ENCODE peak calls at places on chromosome 21, in nine cellular contexts. Z is upper lobe of right lung; F is lower lobe of right lung; A is fibroblast of the aortic adventitia; I is A549; B is CD4-positive, alpha-beta memory T cell; S is dorsolateral prefrontal cortex; V is NB4; W is SJCRH30. X is an unnamed sample.
A peak's percentile ranks its signal among the peaks of the same experiment; 100 is the strongest.

GRCh38 chr21:38913120-38913975 is 107.6 kb downstream of the ETS2 start:
- DNase-seq in V (no peak), F (peak; percentile 89), I (peak; percentile 38), B (no peak), W (peak; percentile 13), A (peak; percentile 77), Z (peak; percentile 94), S (peak; percentile 67), X (peak; percentile 76)

GRCh38 chr21:35390013-35390776 is 341.1 kb upstream of the RUNX1 start:
- DNase-seq in A (peak; percentile 45), I (no peak), S (no peak), W (peak; percentile 91), B (no peak), F (no peak), V (no peak), Z (no peak), X (peak; percentile 94)

GRCh38 chr21:36381841-36382589 is 3.2 kb upstream of the CHAF1B start:
- DNase-seq in B (no peak), W (no peak), I (no peak), F (no peak), S (no peak), A (peak; percentile 26), V (no peak), Z (no peak), X (no peak)

GRCh38 chr21:42025392-42026071 is 15.4 kb upstream of the ZBTB21 start:
- DNase-seq in S (no peak), Z (no peak), F (peak; percentile 37), B (no peak), W (no peak), I (no peak), V (no peak), A (peak; percentile 66), X (no peak)

GRCh38 chr21:34580181-34580700 is 34.7 kb downstream of the RCAN1 start:
- DNase-seq in F (no peak), I (no peak), S (no peak), V (no peak), B (no peak), W (no peak), Z (no peak), A (peak; percentile 3), X (no peak)

GRCh38 chr21:42980959-42981523 is 6.7 kb downstream of the PKNOX1 start:
- DNase-seq in V (peak; percentile 49), W (no peak), A (no peak), Z (no peak), F (no peak), S (no peak), I (no peak), B (no peak), X (no peak)

GRCh38 chr21:27077501-27077900 is 110.6 kb upstream of the ADAMTS5 start:
- DNase-seq in I (no peak), V (no peak), W (no peak), S (no peak), B (no peak), Z (no peak), A (peak; percentile 6), F (no peak), X (no peak)

GRCh38 chr21:36188081-36188681 is 31.6 kb downstream of the DOP1B start:
- DNase-seq in A (no peak), I (no peak), F (peak; percentile 60), B (no peak), S (no peak), W (no peak), Z (peak; percentile 68), V (no peak), X (no peak)

GRCh38 chr21:41817877-41818855 is 51.3 kb upstream of the RIPK4 start:
- DNase-seq in B (no peak), S (peak; percentile 30), V (no peak), Z (peak; percentile 31), W (no peak), F (no peak), A (no peak), I (no peak), X (no peak)

GRCh38 chr21:33202464-33203363 is 27.0 kb upstream of the IFNAR2 start:
- DNase-seq in F (no peak), A (no peak), Z (no peak), S (no peak), B (no peak), W (no peak), I (no peak), V (peak; percentile 41), X (no peak)

DNA sequence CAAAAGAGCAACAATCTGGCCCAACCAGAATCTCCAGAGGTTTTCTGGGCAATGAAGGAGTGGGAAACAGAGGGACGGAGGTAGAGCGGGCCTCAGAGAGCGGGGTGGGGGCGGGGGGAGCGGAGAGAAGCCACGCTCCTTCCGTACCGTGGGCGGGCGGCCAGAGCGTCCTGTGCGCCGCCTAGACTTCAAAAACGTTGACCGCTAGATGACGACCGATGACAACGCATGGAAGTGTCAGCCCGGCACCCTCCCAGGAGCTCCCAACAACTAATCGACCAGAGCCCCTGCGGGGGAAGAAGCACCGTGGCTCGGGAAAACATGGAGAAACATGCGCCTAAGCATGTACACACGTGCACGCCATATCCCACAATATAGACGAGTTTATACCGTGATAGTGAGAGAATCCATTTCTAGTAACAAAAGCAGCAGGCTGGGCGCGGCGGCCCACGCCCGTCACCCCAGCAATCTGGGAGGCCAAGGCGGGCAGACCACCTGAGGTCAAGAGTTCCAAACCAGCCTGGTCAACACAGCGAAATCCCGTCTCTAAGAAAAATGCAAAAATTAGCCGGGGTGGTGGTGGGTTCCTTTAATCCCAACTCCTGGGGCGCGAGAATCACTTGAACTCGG is 131.9 kb downstream of the LIPI start:
- DNase-seq in I (no peak), A (no peak), F (no peak), V (no peak), W (no peak), S (no peak), Z (no peak), B (no peak), X (no peak)
- H3K4me3 ChIP-seq in I (no peak overlapping the region), A (no peak overlapping the region), F (no peak overlapping the region), V (no peak overlapping the region), W (no peak overlapping the region), S (no peak overlapping the region), Z (no peak overlapping the region), B (no peak overlapping the region), X (no peak overlapping the region)

GRCh38 chr21:20999567-21000169 is 1.5 kb downstream of the NCAM2 start:
- DNase-seq in F (no peak), W (no peak), V (peak; percentile 35), I (no peak), S (peak; percentile 52), A (peak; percentile 80), Z (no peak), B (no peak), X (no peak)
- H3K4me3 ChIP-seq in F (peak overlapping the region; percentile 65), W (no peak overlapping the region), V (no peak overlapping the region), I (no peak overlapping the region), S (peak overlapping the region; percentile 63), A (peak overlapping the region; percentile 89), Z (peak overlapping the region; percentile 59), B (no peak overlapping the region), X (no peak overlapping the region)

GRCh38 chr21:44711327-44712202 is at the start of gene TSPEAR:
- DNase-seq in A (no peak), S (peak; percentile 15), I (no peak), F (no peak), Z (peak; percentile 64), V (no peak), B (no peak), W (no peak), X (no peak)

GRCh38 chr21:44708866-44709425 is 2.4 kb downstream of the TSPEAR start:
- DNase-seq in Z (peak; percentile 53), I (no peak), W (no peak), A (no peak), B (no peak), S (peak; percentile 14), F (no peak), V (peak; percentile 41), X (peak; percentile 54)

GRCh38 chr21:44710756-44711326 is 531 bp downstream of the TSPEAR start:
- DNase-seq in I (no peak), Z (peak; percentile 65), A (no peak), B (no peak), V (no peak), F (no peak), S (peak; percentile 15), W (no peak), X (peak; percentile 58)

GRCh38 chr21:44709426-44710293 is 1.7 kb downstream of the TSPEAR start:
- DNase-seq in I (no peak), W (no peak), S (peak; percentile 31), F (no peak), V (no peak), B (no peak), A (peak; percentile 7), Z (peak; percentile 70), X (peak; percentile 70)

GRCh38 chr21:44710294-44710665 is 1.1 kb downstream of the TSPEAR start:
- DNase-seq in W (no peak), S (peak; percentile 27), F (no peak), V (no peak), I (no peak), B (no peak), A (no peak), Z (peak; percentile 52), X (no peak)
- H3K4me3 ChIP-seq in W (no peak overlapping the region), S (no peak overlapping the region), F (no peak overlapping the region), V (no peak overlapping the region), I (no peak overlapping the region), B (no peak overlapping the region), A (no peak overlapping the region), Z (no peak overlapping the region), X (no peak overlapping the region)

DNA sequence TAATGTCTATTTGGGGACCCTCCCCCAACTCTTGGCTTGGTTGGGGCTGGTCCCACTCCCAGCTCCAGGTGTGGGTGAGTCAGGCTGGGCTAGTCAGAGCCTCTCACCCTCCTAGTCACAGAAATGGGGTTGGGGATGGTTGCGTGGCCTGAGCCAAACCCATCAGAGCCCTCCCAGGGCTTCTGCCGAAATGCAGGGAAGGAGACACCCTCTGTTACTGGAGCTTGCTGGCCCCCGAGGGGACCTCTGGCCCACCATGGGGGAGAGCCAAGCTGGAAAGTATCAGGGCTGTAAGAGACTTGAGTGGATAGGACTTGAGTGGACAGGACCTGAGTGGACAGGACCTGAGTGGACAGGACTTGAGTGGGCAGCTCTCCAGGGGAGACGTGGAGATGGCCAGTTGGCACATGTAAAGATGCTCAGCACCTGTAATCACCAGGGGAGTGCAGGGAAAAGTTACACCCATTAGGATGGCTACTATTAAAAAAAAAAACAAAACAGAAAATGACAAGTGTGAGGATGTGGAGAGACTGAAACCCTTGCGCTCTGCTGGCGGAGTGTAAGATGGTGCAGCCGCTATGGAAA is 56.9 kb upstream of the ADARB1 start:
- DNase-seq in Z (peak; percentile 39), F (no peak), A (no peak), V (no peak), W (no peak), S (no peak), B (no peak), I (no peak), X (no peak)
- H3K4me3 ChIP-seq in Z (no peak overlapping the region), F (no peak overlapping the region), A (no peak overlapping the region), V (no peak overlapping the region), W (no peak overlapping the region), S (no peak overlapping the region), B (no peak overlapping the region), I (no peak overlapping the region), X (no peak overlapping the region)

DNA sequence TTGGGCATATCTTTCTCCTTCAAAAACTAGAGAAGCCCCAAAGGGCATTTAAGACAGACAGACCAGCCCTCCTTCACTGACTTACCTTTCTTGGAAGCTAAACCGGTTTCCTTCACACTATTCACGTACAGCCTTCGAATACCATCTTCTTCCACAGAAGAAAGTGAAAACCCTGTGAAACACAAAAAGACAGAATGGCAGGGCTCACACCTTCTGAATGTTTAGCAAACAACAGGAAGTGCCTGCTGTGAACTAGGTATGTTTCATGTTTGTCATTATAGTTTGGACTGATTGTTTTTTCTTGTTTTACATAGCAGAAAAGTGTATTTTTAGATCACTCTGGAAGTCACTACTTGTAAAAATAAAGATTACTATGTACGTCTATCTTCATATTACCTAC is 148.6 kb upstream of the KRTAP19-8 start:
- DNase-seq in W (no peak), B (peak; percentile 68), V (no peak), Z (no peak), A (no peak), F (no peak), I (no peak), S (no peak), X (no peak)
- H3K4me3 ChIP-seq in W (no peak overlapping the region), B (peak overlapping the region; percentile 70), V (no peak overlapping the region), Z (no peak overlapping the region), A (no peak overlapping the region), F (no peak overlapping the region), I (no peak overlapping the region), S (no peak overlapping the region), X (no peak overlapping the region)

X was measured in RWPE2.